ENCODE peak calls at places on chromosomes 4 and X, in five cellular contexts. E, N, M, A and R are unnamed samples.

GRCh38 chr4:143016171-143016570 is 168.5 kb upstream of the USP38 start:
- DNase-seq in E (no peak), M (no peak), A (no peak), N (no peak), R (no peak)

GRCh38 chr4:16875487-16875886 is 23.0 kb downstream of the LDB2 start:
- DNase-seq in N (no peak), M (no peak), E (no peak), A (no peak), R (no peak)

GRCh38 chr4:176335421-176335820 is 15.7 kb downstream of the SPCS3 start:
- DNase-seq in E (no peak), A (no peak), M (no peak), N (no peak), R (no peak)

GRCh38 chr4:120071192-120071795 is 4.6 kb upstream of the MAD2L1 start:
- DNase-seq in E (no peak), N (peak), M (peak), A (peak), R (no peak)

GRCh38 chr4:84962102-84962501 is 4.4 kb downstream of the WDFY3 start:
- DNase-seq in E (no peak), M (no peak), A (no peak), N (no peak), R (no peak)

GRCh38 chr4:47498899-47499298 is 13.8 kb downstream of the ATP10D start:
- DNase-seq in A (no peak), E (no peak), M (no peak), N (no peak), R (no peak)

GRCh38 chrX:51144828-51145442 is 187.7 kb upstream of the NUDT10 start:
- DNase-seq in M (peak), A (peak), N (peak), E (no peak), R (peak)

GRCh38 chrX:43225626-43226328 is 430.3 kb upstream of the MAOA start:
- DNase-seq in A (no peak), E (no peak), N (no peak), M (no peak), R (no peak)

GRCh38 chr4:35963969-35964515 is 280.3 kb downstream of the ARAP2 start:
- DNase-seq in E (no peak), A (no peak), M (no peak), N (no peak), R (no peak)

GRCh38 chr4:187204389-187204920 is 480.8 kb upstream of the FAT1 start:
- DNase-seq in E (no peak), M (no peak), A (no peak), N (no peak), R (no peak)

GRCh38 chr4:141921293-141921692 is 284.9 kb downstream of the IL15 start:
- DNase-seq in E (no peak), N (no peak), A (no peak), M (no peak), R (no peak)

GRCh38 chrX:55142919-55143310 is 54.1 kb downstream of the PAGE2 start:
- DNase-seq in E (no peak), A (no peak), M (no peak), N (no peak), R (no peak)

GRCh38 chrX:123217077-123217476 is 33.0 kb downstream of the GRIA3 start:
- DNase-seq in E (no peak), M (no peak), A (no peak), N (no peak), R (no peak)

GRCh38 chr4:3444351-3445110 is 2.8 kb downstream of the HGFAC start:
- DNase-seq in A (no peak), E (no peak), M (no peak), N (no peak), R (no peak)

GRCh38 chrX:130173190-130173895 is 1.6 kb downstream of the RAB33A start:
- DNase-seq in M (no peak), A (no peak), N (peak), E (no peak), R (no peak)

GRCh38 chr4:78171482-78171881 is 114.4 kb downstream of the FRAS1 start:
- DNase-seq in N (no peak), A (no peak), E (no peak), M (peak), R (no peak)

GRCh38 chr4:40186665-40187014 is 10.2 kb upstream of the RHOH start:
- DNase-seq in A (no peak), M (no peak), N (no peak), E (no peak), R (no peak)

GRCh38 chr4:62709618-62710252 is 1509.6 kb downstream of the ADGRL3 start:
- DNase-seq in E (no peak), A (no peak), N (peak), M (peak), R (no peak)